ENCODE peak calls at places on chromosomes 12 and 14, in nine cellular contexts. P is body of pancreas, R is heart left ventricle, N is adrenal gland, L is A549, O is stomach, K is uterus, G is Peyer's patch, E is breast epithelium. X is an unnamed sample.

GRCh38 chr14:39169541-39169900 is 612 bp downstream of the TRAPPC6B start:
- DNase-seq in P (peak; percentile 37), R (no peak), N (no peak), L (no peak), O (no peak), K (no peak), G (no peak), E (no peak), X (peak; percentile 32)

GRCh38 chr12:109797905-109798669 is 35.1 kb downstream of the TRPV4 start:
- DNase-seq in P (no peak), R (no peak), N (no peak), L (peak; percentile 46), O (no peak), K (no peak), G (no peak), E (no peak), X (no peak)

GRCh38 chr12:104877107-104877705 is 80.9 kb downstream of the SLC41A2 start:
- DNase-seq in P (peak; percentile 39), R (peak; percentile 33), N (peak; percentile 66), L (peak; percentile 50), O (peak; percentile 26), K (peak; percentile 47), G (peak; percentile 61), E (no peak), X (peak; percentile 19)

GRCh38 chr12:43132291-43132690 is 419.7 kb downstream of the ADAMTS20 start:
- DNase-seq in P (no peak), R (no peak), N (no peak), L (no peak), O (no peak), K (no peak), G (no peak), E (no peak), X (no peak)

GRCh38 chr12:105595440-105595839 is 264.9 kb downstream of the C12orf75 start:
- DNase-seq in P (no peak), R (no peak), N (no peak), L (no peak), O (no peak), K (no peak), G (no peak), E (no peak), X (no peak)

GRCh38 chr12:112524676-112525425 is 106.1 kb downstream of the PTPN11 start:
- DNase-seq in P (no peak), R (no peak), N (no peak), L (peak; percentile 47), O (no peak), K (no peak), G (no peak), E (no peak), X (no peak)

GRCh38 chr14:39374846-39375245 is 57.4 kb downstream of the FBXO33 start:
- DNase-seq in P (no peak), R (no peak), N (no peak), L (no peak), O (no peak), K (no peak), G (no peak), E (no peak), X (no peak)

GRCh38 chr12:26971963-26972362 is 33.7 kb downstream of the FGFR1OP2 start:
- DNase-seq in P (no peak), R (no peak), N (no peak), L (no peak), O (no peak), K (no peak), G (no peak), E (no peak), X (no peak)

GRCh38 chr12:67280572-67280971 is 11.4 kb downstream of the CAND1 start:
- DNase-seq in P (peak; percentile 36), R (no peak), N (no peak), L (no peak), O (no peak), K (no peak), G (no peak), E (no peak), X (no peak)

GRCh38 chr12:12167847-12168246 is 97.1 kb downstream of the BCL2L14 start:
- DNase-seq in P (no peak), R (no peak), N (no peak), L (peak; percentile 76), O (no peak), K (no peak), G (no peak), E (no peak), X (peak; percentile 20)

GRCh38 chr12:110349521-110350151 is 53.9 kb downstream of the ANAPC7 start:
- DNase-seq in P (no peak), R (no peak), N (peak; percentile 61), L (no peak), O (no peak), K (no peak), G (peak; percentile 43), E (no peak), X (no peak)

GRCh38 chr12:82803201-82803600 is 116.5 kb downstream of the TMTC2 start:
- DNase-seq in P (no peak), R (no peak), N (no peak), L (no peak), O (no peak), K (no peak), G (no peak), E (no peak), X (no peak)

GRCh38 chr12:13727707-13728147 is 253.7 kb downstream of the GRIN2B start:
- DNase-seq in P (no peak), R (no peak), N (no peak), L (peak; percentile 22), O (no peak), K (no peak), G (no peak), E (no peak), X (no peak)

GRCh38 chr14:59490756-59491155 is 6.4 kb downstream of the JKAMP start:
- DNase-seq in P (no peak), R (no peak), N (no peak), L (no peak), O (no peak), K (no peak), G (no peak), E (no peak), X (no peak)

GRCh38 chr14:95915326-95915725 is 38.7 kb downstream of the TUNAR start:
- DNase-seq in P (no peak), R (no peak), N (no peak), L (no peak), O (no peak), K (no peak), G (no peak), E (no peak), X (no peak)

GRCh38 chr12:55847603-55848329 is 5.0 kb upstream of the MMP19 start:
- DNase-seq in P (peak; percentile 91), R (peak; percentile 89), N (peak; percentile 87), L (peak; percentile 43), O (peak; percentile 66), K (peak; percentile 99), G (peak; percentile 88), E (peak; percentile 94), X (peak; percentile 26)

GRCh38 chr12:84070311-84070710 is 842.3 kb downstream of the SLC6A15 start:
- DNase-seq in P (peak; percentile 28), R (no peak), N (no peak), L (no peak), O (no peak), K (peak; percentile 26), G (no peak), E (no peak), X (no peak)

GRCh38 chr14:104732355-104732804 is 8.4 kb downstream of the ADSS1 start:
- DNase-seq in P (peak; percentile 49), R (peak; percentile 86), N (peak; percentile 85), L (peak; percentile 89), O (peak; percentile 93), K (no peak), G (peak; percentile 86), E (no peak), X (no peak)
- H3K27ac ChIP-seq in P (no peak overlapping the region), R (peak overlapping the region; percentile 93), N (no peak overlapping the region), L (peak overlapping the region; percentile 74), O (peak overlapping the region; percentile 48), K (no peak overlapping the region), G (peak overlapping the region; percentile 57), E (no peak overlapping the region), X (no peak overlapping the region)

DNA sequence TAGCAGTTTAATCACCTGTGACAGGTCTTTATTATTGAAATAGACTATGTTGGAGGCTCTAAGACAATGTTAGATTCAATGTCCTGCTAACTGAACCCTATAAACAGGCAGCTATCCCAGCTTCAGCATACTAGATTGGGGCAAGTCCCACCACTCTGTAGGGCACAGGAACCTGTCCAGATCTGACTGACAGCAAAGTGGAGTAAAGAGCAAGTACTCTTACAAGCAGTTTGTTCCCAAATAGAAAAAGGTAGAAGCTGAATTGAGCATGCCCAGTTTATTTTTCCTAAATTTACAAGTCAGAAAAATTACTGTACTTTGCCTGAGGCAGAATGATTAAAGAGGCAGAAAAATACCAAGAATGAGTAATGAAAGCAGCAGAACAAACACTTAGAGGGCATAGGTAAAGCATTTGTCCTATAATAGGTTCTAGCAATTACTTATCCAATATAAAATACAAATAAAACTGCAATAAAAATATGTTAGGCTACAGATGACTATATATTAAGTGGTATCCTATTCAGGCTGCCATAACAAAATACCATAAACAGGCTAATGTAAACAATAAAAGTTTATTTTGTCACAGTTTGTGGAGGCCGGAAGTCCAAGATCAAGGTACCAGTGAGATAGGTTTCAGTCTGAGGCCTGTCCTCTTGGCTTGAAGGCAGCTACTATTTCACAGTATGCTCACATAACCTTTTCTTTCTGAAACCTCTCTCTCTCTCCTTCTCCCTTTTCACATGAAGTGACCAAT is 868.2 kb downstream of the C12orf50 start:
- DNase-seq in P (no peak), R (no peak), N (no peak), L (peak; percentile 22), O (no peak), K (no peak), G (no peak), E (no peak), X (no peak)
- TF ChIP-seq POLR2A in P (no peak), R (no peak), N (no peak), L (no peak), O (no peak), K (no peak), G (no peak), E (no peak), X (no peak)

DNA sequence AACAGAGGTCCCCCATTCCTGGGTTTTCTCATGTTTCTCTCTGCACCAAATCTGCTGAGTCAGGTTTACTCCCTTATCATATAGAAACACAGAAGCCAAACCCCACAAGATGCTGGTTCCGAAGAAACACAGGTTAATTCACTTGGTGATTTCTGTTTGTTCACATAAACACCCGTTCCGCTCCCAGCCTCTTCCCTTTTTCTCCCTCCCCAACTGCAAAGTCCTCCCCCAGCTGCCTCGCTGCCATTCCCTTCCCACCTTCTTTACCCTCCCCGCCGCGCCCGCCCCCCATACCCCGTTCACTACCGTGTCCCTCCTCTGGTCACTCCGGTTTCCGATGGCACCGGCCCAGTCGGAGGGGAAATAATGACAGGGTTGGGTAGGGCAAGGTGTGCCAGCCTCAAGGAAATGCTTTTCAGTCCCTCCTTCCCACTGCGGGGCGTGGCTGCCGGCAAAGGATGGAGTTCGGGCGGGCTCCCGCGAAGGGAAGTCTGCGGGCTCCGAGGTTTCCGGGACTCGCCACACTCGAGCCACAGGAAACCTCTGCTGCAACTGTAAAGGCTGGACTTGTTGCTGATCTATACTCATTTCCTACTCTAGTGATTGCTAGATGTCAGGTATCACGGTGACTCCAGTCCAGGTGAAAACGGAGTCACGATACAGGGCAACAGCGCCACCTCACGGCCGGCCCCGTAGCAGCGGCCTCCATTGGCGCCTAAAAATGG is at the start of gene STYK1:
- DNase-seq in P (peak; percentile 54), R (peak; percentile 8), N (peak; percentile 38), L (peak; percentile 64), O (peak; percentile 85), K (no peak), G (peak; percentile 87), E (peak; percentile 60), X (peak; percentile 74)
- H3K27ac ChIP-seq in P (no peak within 1 kb of the TSS), R (no peak within 1 kb of the TSS), N (no peak within 1 kb of the TSS), L (peak within 1 kb of the TSS; percentile 21), O (peak within 1 kb of the TSS; percentile 84), K (no peak within 1 kb of the TSS), G (peak within 1 kb of the TSS; percentile 89), E (peak within 1 kb of the TSS; percentile 81), X (peak within 1 kb of the TSS; percentile 87)

GRCh38 chr14:51953996-51954395 is 35.4 kb upstream of the RTRAF start:
- DNase-seq in P (no peak), R (no peak), N (no peak), L (no peak), O (no peak), K (no peak), G (no peak), E (no peak), X (no peak)
- TF ChIP-seq POLR2A in P (no peak), R (no peak), N (no peak), L (no peak), O (no peak), K (no peak), G (no peak), E (no peak), X (no peak)